ENCODE peak calls at places on chromosome 1, in nine cellular contexts. W is adrenal gland; N is uterus; M is mucosa of descending colon; G is stimulated activated CD4-positive, alpha-beta T cell treated with anti-CD3 and anti-CD28 coated beads, Interleukin-1b, Interleukin-23, amount 100 ng/mL, for 4 hours; A is left cardiac atrium; I is GM19239; H is hepatocyte; K is central memory CD8-positive, alpha-beta T cell. Y is an unnamed sample.

GRCh38 chr1:42266253-42267135 is 68.5 kb downstream of the FOXJ3 start:
- DNase-seq in W (no peak), M (no peak), H (no peak), N (no peak), K (no peak), I (no peak), G (no peak), A (no peak), Y (no peak)

GRCh38 chr1:50646526-50646925 is 223.3 kb upstream of the DMRTA2 start:
- DNase-seq in W (no peak), H (no peak), I (no peak), K (no peak), M (no peak), G (no peak), N (no peak), A (no peak), Y (no peak)

GRCh38 chr1:113783254-113784103 is 24.2 kb upstream of the PHTF1 start:
- DNase-seq in H (no peak), K (peak), I (peak), A (no peak), G (peak), N (no peak), M (no peak), W (peak), Y (no peak)

GRCh38 chr1:243977104-243977503 is 74.0 kb upstream of the ZBTB18 start:
- DNase-seq in W (no peak), M (no peak), H (no peak), I (no peak), G (no peak), N (no peak), K (no peak), A (no peak), Y (no peak)

GRCh38 chr1:75067975-75068374 is 66.2 kb upstream of the LHX8 start:
- DNase-seq in G (no peak), M (no peak), W (no peak), H (no peak), I (no peak), K (no peak), N (no peak), A (no peak), Y (peak)

GRCh38 chr1:58457023-58457635 is 89.4 kb downstream of the OMA1 start:
- DNase-seq in H (no peak), N (no peak), I (no peak), A (no peak), G (no peak), M (no peak), K (no peak), W (no peak), Y (no peak)

GRCh38 chr1:36609241-36610027 is 126.7 kb upstream of the CSF3R start:
- DNase-seq in H (peak), N (no peak), M (peak), A (peak), I (peak), G (no peak), K (no peak), W (peak), Y (peak)

GRCh38 chr1:154220970-154221814 is 437 bp downstream of the UBAP2L start:
- DNase-seq in K (peak), W (peak), M (peak), A (peak), G (peak), H (peak), N (peak), I (no peak), Y (peak)

GRCh38 chr1:53902235-53902920 is 8.4 kb downstream of the DIO1 start:
- DNase-seq in M (no peak), I (no peak), W (peak), K (no peak), N (no peak), A (no peak), H (no peak), G (no peak), Y (no peak)

GRCh38 chr1:65395887-65396612 is 24.4 kb upstream of the LEPR start:
- DNase-seq in A (no peak), K (no peak), G (no peak), I (no peak), W (no peak), H (no peak), M (no peak), N (no peak), Y (no peak)

GRCh38 chr1:93414749-93415148 is 33.2 kb upstream of the FNBP1L start:
- DNase-seq in H (no peak), K (no peak), A (no peak), M (no peak), W (no peak), I (no peak), N (no peak), G (no peak), Y (no peak)

GRCh38 chr1:78054559-78054958 is 8.8 kb downstream of the GIPC2 start:
- DNase-seq in I (no peak), A (no peak), W (no peak), N (no peak), G (no peak), M (no peak), K (no peak), H (no peak), Y (no peak)

GRCh38 chr1:154962795-154963330 is 1.3 kb upstream of the PYGO2 start:
- DNase-seq in K (no peak), A (no peak), W (no peak), N (no peak), M (peak), I (no peak), G (no peak), H (no peak), Y (no peak)

GRCh38 chr1:24022611-24023359 is 42.7 kb upstream of the SRSF10 start:
- DNase-seq in K (no peak), A (no peak), G (no peak), H (peak), M (no peak), W (peak), I (no peak), N (peak), Y (no peak)

GRCh38 chr1:2274968-2275475 is 46.9 kb downstream of the SKI start:
- DNase-seq in H (no peak), G (no peak), K (no peak), A (no peak), M (no peak), N (no peak), W (no peak), I (no peak), Y (no peak)

GRCh38 chr1:209659909-209660308 is 7.7 kb upstream of the LAMB3 start:
- DNase-seq in H (no peak), A (no peak), W (no peak), K (no peak), G (no peak), I (no peak), M (no peak), N (no peak), Y (no peak)

GRCh38 chr1:172429324-172430127 is 9.0 kb downstream of the C1orf105 start:
- DNase-seq in A (no peak), I (no peak), N (no peak), W (peak), H (peak), G (peak), K (no peak), M (no peak), Y (peak)

GRCh38 chr1:58857673-58858343 is 74.0 kb upstream of the JUN start:
- DNase-seq in H (no peak), I (peak), M (no peak), G (no peak), A (no peak), W (no peak), K (no peak), N (no peak), Y (no peak)

GRCh38 chr1:22289251-22289995 is 146.5 kb upstream of the WNT4 start:
- DNase-seq in I (no peak), N (no peak), M (no peak), G (no peak), W (no peak), K (no peak), A (no peak), H (peak), Y (no peak)

GRCh38 chr1:169604781-169605560 is 18.7 kb upstream of the F5 start:
- DNase-seq in I (no peak), W (no peak), A (no peak), N (no peak), M (no peak), K (peak), H (no peak), G (no peak), Y (no peak)

GRCh38 chr1:206895320-206895719 is 1.9 kb upstream of the IL24 start:
- DNase-seq in H (no peak), I (no peak), A (no peak), N (no peak), G (no peak), M (no peak), K (no peak), W (no peak), Y (no peak)

GRCh38 chr1:7505871-7506676 is 265.0 kb upstream of the VAMP3 start:
- DNase-seq in I (no peak), W (no peak), H (no peak), A (no peak), K (no peak), G (no peak), M (no peak), N (no peak), Y (no peak)

GRCh38 chr1:119617751-119618691 is 30.0 kb downstream of the ZNF697 start:
- DNase-seq in M (no peak), K (no peak), G (no peak), H (no peak), N (no peak), I (no peak), A (no peak), W (peak), Y (no peak)

GRCh38 chr1:2801535-2802291 is at the start of gene TTC34:
- DNase-seq in K (no peak), W (no peak), G (no peak), I (peak), N (no peak), H (no peak), A (peak), M (peak), Y (peak)

GRCh38 chr1:153728305-153729066 is 636 bp downstream of the INTS3 start:
- DNase-seq in N (peak), K (no peak), M (peak), G (peak), H (peak), A (peak), I (no peak), W (peak), Y (peak)

GRCh38 chr1:217342105-217342504 is 288.8 kb downstream of the GPATCH2 start:
- DNase-seq in K (no peak), N (no peak), G (no peak), I (no peak), A (no peak), M (no peak), W (no peak), H (no peak), Y (no peak)

GRCh38 chr1:69700770-69701169 is 133.0 kb downstream of the LRRC7 start:
- DNase-seq in A (no peak), W (no peak), H (peak), K (no peak), N (no peak), I (no peak), M (no peak), G (no peak), Y (peak)

GRCh38 chr1:25431495-25432363 is 1.0 kb downstream of the MACO1 start:
- DNase-seq in W (no peak), K (no peak), M (peak), H (no peak), G (no peak), A (peak), N (peak), I (no peak), Y (no peak)

GRCh38 chr1:228267962-228268890 is 60.4 kb downstream of the OBSCN start:
- DNase-seq in N (no peak), W (no peak), H (no peak), I (no peak), M (peak), G (no peak), K (no peak), A (peak), Y (no peak)

GRCh38 chr1:214462882-214463281 is 88.5 kb downstream of the PTPN14 start:
- DNase-seq in G (no peak), N (no peak), I (no peak), M (no peak), K (no peak), W (no peak), A (no peak), H (no peak), Y (no peak)

GRCh38 chr1:245380790-245381535 is 226.2 kb downstream of the KIF26B start:
- DNase-seq in I (no peak), A (no peak), G (no peak), M (no peak), N (no peak), W (no peak), K (no peak), H (no peak), Y (no peak)

GRCh38 chr1:19375621-19376020 is 63.5 kb downstream of the SLC66A1 start:
- DNase-seq in M (no peak), I (no peak), W (no peak), G (no peak), N (no peak), A (no peak), K (no peak), H (no peak), Y (no peak)